ENCODE peak calls at places on chromosomes 5 and 9, in eight cellular contexts. One of them, this sample, is unnamed.

GRCh38 chr9:95486318-95486717 is 30.5 kb downstream of the PTCH1 start:
- DNase-seq in NCI-H774: no peak
- DNase-seq in CD8-positive, alpha-beta memory T cell: no peak
- DNase-seq in stimulated activated CD4-positive, alpha-beta T cell treated with anti-CD3 and anti-CD28 coated beads, Interleukin-1b, Interleukin-23, amount 100 ng/mL, for 4 hours: no peak
- DNase-seq in colonic mucosa: no peak
- DNase-seq in epithelial cell of prostate: no peak
- DNase-seq in NCI-H69: peak
- DNase-seq in aorta: no peak
- DNase-seq in this sample: no peak

GRCh38 chr9:130172858-130173461 is 756 bp downstream of the NCS1 start:
- DNase-seq in NCI-H774: no peak
- DNase-seq in CD8-positive, alpha-beta memory T cell: peak
- DNase-seq in stimulated activated CD4-positive, alpha-beta T cell treated with anti-CD3 and anti-CD28 coated beads, Interleukin-1b, Interleukin-23, amount 100 ng/mL, for 4 hours: peak
- DNase-seq in colonic mucosa: no peak
- DNase-seq in epithelial cell of prostate: no peak
- DNase-seq in NCI-H69: peak
- DNase-seq in aorta: peak
- DNase-seq in this sample: peak

GRCh38 chr5:6962256-6962655 is 249.0 kb downstream of the TENT4A start:
- DNase-seq in NCI-H774: peak
- DNase-seq in CD8-positive, alpha-beta memory T cell: no peak
- DNase-seq in stimulated activated CD4-positive, alpha-beta T cell treated with anti-CD3 and anti-CD28 coated beads, Interleukin-1b, Interleukin-23, amount 100 ng/mL, for 4 hours: no peak
- DNase-seq in colonic mucosa: no peak
- DNase-seq in epithelial cell of prostate: no peak
- DNase-seq in NCI-H69: peak
- DNase-seq in aorta: no peak
- DNase-seq in this sample: no peak

GRCh38 chr9:136526625-136527066 is 19.2 kb downstream of the NOTCH1 start:
- DNase-seq in NCI-H774: peak
- DNase-seq in CD8-positive, alpha-beta memory T cell: no peak
- DNase-seq in stimulated activated CD4-positive, alpha-beta T cell treated with anti-CD3 and anti-CD28 coated beads, Interleukin-1b, Interleukin-23, amount 100 ng/mL, for 4 hours: no peak
- DNase-seq in colonic mucosa: peak
- DNase-seq in epithelial cell of prostate: no peak
- DNase-seq in NCI-H69: peak
- DNase-seq in aorta: no peak
- DNase-seq in this sample: peak

GRCh38 chr5:74693176-74693575 is 8.1 kb downstream of the HEXB start:
- DNase-seq in NCI-H774: no peak
- DNase-seq in CD8-positive, alpha-beta memory T cell: no peak
- DNase-seq in stimulated activated CD4-positive, alpha-beta T cell treated with anti-CD3 and anti-CD28 coated beads, Interleukin-1b, Interleukin-23, amount 100 ng/mL, for 4 hours: no peak
- DNase-seq in colonic mucosa: no peak
- DNase-seq in epithelial cell of prostate: peak
- DNase-seq in NCI-H69: no peak
- DNase-seq in aorta: no peak
- DNase-seq in this sample: no peak

GRCh38 chr9:97057651-97058050 is 18.7 kb upstream of the CTSV start:
- DNase-seq in NCI-H774: no peak
- DNase-seq in CD8-positive, alpha-beta memory T cell: no peak
- DNase-seq in stimulated activated CD4-positive, alpha-beta T cell treated with anti-CD3 and anti-CD28 coated beads, Interleukin-1b, Interleukin-23, amount 100 ng/mL, for 4 hours: no peak
- DNase-seq in colonic mucosa: no peak
- DNase-seq in epithelial cell of prostate: no peak
- DNase-seq in NCI-H69: no peak
- DNase-seq in aorta: no peak
- DNase-seq in this sample: no peak

GRCh38 chr5:119439140-119439625 is 13.1 kb upstream of the HSD17B4 start:
- DNase-seq in NCI-H774: peak
- DNase-seq in CD8-positive, alpha-beta memory T cell: no peak
- DNase-seq in stimulated activated CD4-positive, alpha-beta T cell treated with anti-CD3 and anti-CD28 coated beads, Interleukin-1b, Interleukin-23, amount 100 ng/mL, for 4 hours: no peak
- DNase-seq in colonic mucosa: peak
- DNase-seq in epithelial cell of prostate: no peak
- DNase-seq in NCI-H69: no peak
- DNase-seq in aorta: no peak
- DNase-seq in this sample: no peak

GRCh38 chr9:23123048-23123632 is 676.5 kb downstream of the DMRTA1 start:
- DNase-seq in NCI-H774: no peak
- DNase-seq in CD8-positive, alpha-beta memory T cell: no peak
- DNase-seq in stimulated activated CD4-positive, alpha-beta T cell treated with anti-CD3 and anti-CD28 coated beads, Interleukin-1b, Interleukin-23, amount 100 ng/mL, for 4 hours: no peak
- DNase-seq in colonic mucosa: no peak
- DNase-seq in epithelial cell of prostate: no peak
- DNase-seq in NCI-H69: peak
- DNase-seq in aorta: peak
- DNase-seq in this sample: peak

GRCh38 chr5:76469656-76470290 is 66.7 kb downstream of the IQGAP2 start:
- DNase-seq in NCI-H774: no peak
- DNase-seq in CD8-positive, alpha-beta memory T cell: no peak
- DNase-seq in stimulated activated CD4-positive, alpha-beta T cell treated with anti-CD3 and anti-CD28 coated beads, Interleukin-1b, Interleukin-23, amount 100 ng/mL, for 4 hours: no peak
- DNase-seq in colonic mucosa: no peak
- DNase-seq in epithelial cell of prostate: no peak
- DNase-seq in NCI-H69: no peak
- DNase-seq in aorta: no peak
- DNase-seq in this sample: no peak

GRCh38 chr5:38456657-38457056 is 99.8 kb downstream of the LIFR start:
- DNase-seq in NCI-H774: no peak
- DNase-seq in CD8-positive, alpha-beta memory T cell: no peak
- DNase-seq in stimulated activated CD4-positive, alpha-beta T cell treated with anti-CD3 and anti-CD28 coated beads, Interleukin-1b, Interleukin-23, amount 100 ng/mL, for 4 hours: no peak
- DNase-seq in colonic mucosa: no peak
- DNase-seq in epithelial cell of prostate: no peak
- DNase-seq in NCI-H69: peak
- DNase-seq in aorta: no peak
- DNase-seq in this sample: no peak

GRCh38 chr5:136023935-136024645 is 4.7 kb upstream of the TGFBI start:
- DNase-seq in NCI-H774: no peak
- DNase-seq in CD8-positive, alpha-beta memory T cell: no peak
- DNase-seq in stimulated activated CD4-positive, alpha-beta T cell treated with anti-CD3 and anti-CD28 coated beads, Interleukin-1b, Interleukin-23, amount 100 ng/mL, for 4 hours: no peak
- DNase-seq in colonic mucosa: no peak
- DNase-seq in epithelial cell of prostate: no peak
- DNase-seq in NCI-H69: no peak
- DNase-seq in aorta: no peak
- DNase-seq in this sample: no peak

GRCh38 chr9:110444911-110445310 is 107.2 kb upstream of the TXNDC8 start:
- DNase-seq in NCI-H774: no peak
- DNase-seq in CD8-positive, alpha-beta memory T cell: no peak
- DNase-seq in stimulated activated CD4-positive, alpha-beta T cell treated with anti-CD3 and anti-CD28 coated beads, Interleukin-1b, Interleukin-23, amount 100 ng/mL, for 4 hours: no peak
- DNase-seq in colonic mucosa: no peak
- DNase-seq in epithelial cell of prostate: no peak
- DNase-seq in NCI-H69: no peak
- DNase-seq in aorta: no peak
- DNase-seq in this sample: no peak

GRCh38 chr9:93129286-93129685 is 4.8 kb downstream of the NINJ1 start:
- DNase-seq in NCI-H774: no peak
- DNase-seq in CD8-positive, alpha-beta memory T cell: no peak
- DNase-seq in stimulated activated CD4-positive, alpha-beta T cell treated with anti-CD3 and anti-CD28 coated beads, Interleukin-1b, Interleukin-23, amount 100 ng/mL, for 4 hours: no peak
- DNase-seq in colonic mucosa: no peak
- DNase-seq in epithelial cell of prostate: no peak
- DNase-seq in NCI-H69: no peak
- DNase-seq in aorta: peak
- DNase-seq in this sample: no peak

GRCh38 chr9:4235951-4236804 is 63.7 kb downstream of the GLIS3 start:
- DNase-seq in NCI-H774: peak
- DNase-seq in CD8-positive, alpha-beta memory T cell: no peak
- DNase-seq in stimulated activated CD4-positive, alpha-beta T cell treated with anti-CD3 and anti-CD28 coated beads, Interleukin-1b, Interleukin-23, amount 100 ng/mL, for 4 hours: no peak
- DNase-seq in colonic mucosa: no peak
- DNase-seq in epithelial cell of prostate: peak
- DNase-seq in NCI-H69: peak
- DNase-seq in aorta: no peak
- DNase-seq in this sample: no peak

GRCh38 chr5:145776886-145777285 is 58.3 kb downstream of the PRELID2 start:
- DNase-seq in NCI-H774: no peak
- DNase-seq in CD8-positive, alpha-beta memory T cell: no peak
- DNase-seq in stimulated activated CD4-positive, alpha-beta T cell treated with anti-CD3 and anti-CD28 coated beads, Interleukin-1b, Interleukin-23, amount 100 ng/mL, for 4 hours: no peak
- DNase-seq in colonic mucosa: no peak
- DNase-seq in epithelial cell of prostate: no peak
- DNase-seq in NCI-H69: no peak
- DNase-seq in aorta: no peak
- DNase-seq in this sample: no peak

GRCh38 chr5:40689442-40689841 is 9.7 kb downstream of the PTGER4 start:
- DNase-seq in NCI-H774: no peak
- DNase-seq in CD8-positive, alpha-beta memory T cell: no peak
- DNase-seq in stimulated activated CD4-positive, alpha-beta T cell treated with anti-CD3 and anti-CD28 coated beads, Interleukin-1b, Interleukin-23, amount 100 ng/mL, for 4 hours: no peak
- DNase-seq in colonic mucosa: peak
- DNase-seq in epithelial cell of prostate: peak
- DNase-seq in NCI-H69: peak
- DNase-seq in aorta: no peak
- DNase-seq in this sample: no peak

GRCh38 chr9:12696931-12697622 is 3.9 kb downstream of the TYRP1 start:
- DNase-seq in NCI-H774: no peak
- DNase-seq in CD8-positive, alpha-beta memory T cell: no peak
- DNase-seq in stimulated activated CD4-positive, alpha-beta T cell treated with anti-CD3 and anti-CD28 coated beads, Interleukin-1b, Interleukin-23, amount 100 ng/mL, for 4 hours: no peak
- DNase-seq in colonic mucosa: no peak
- DNase-seq in epithelial cell of prostate: no peak
- DNase-seq in NCI-H69: peak
- DNase-seq in aorta: no peak
- DNase-seq in this sample: no peak

GRCh38 chr5:60453186-60453976 is 246.6 kb downstream of the DEPDC1B start:
- DNase-seq in NCI-H774: no peak
- DNase-seq in CD8-positive, alpha-beta memory T cell: no peak
- DNase-seq in stimulated activated CD4-positive, alpha-beta T cell treated with anti-CD3 and anti-CD28 coated beads, Interleukin-1b, Interleukin-23, amount 100 ng/mL, for 4 hours: no peak
- DNase-seq in colonic mucosa: no peak
- DNase-seq in epithelial cell of prostate: peak
- DNase-seq in NCI-H69: no peak
- DNase-seq in aorta: no peak
- DNase-seq in this sample: no peak

GRCh38 chr5:175285263-175285662 is 158.7 kb downstream of the DRD1 start:
- DNase-seq in NCI-H774: no peak
- DNase-seq in CD8-positive, alpha-beta memory T cell: no peak
- DNase-seq in stimulated activated CD4-positive, alpha-beta T cell treated with anti-CD3 and anti-CD28 coated beads, Interleukin-1b, Interleukin-23, amount 100 ng/mL, for 4 hours: no peak
- DNase-seq in colonic mucosa: no peak
- DNase-seq in epithelial cell of prostate: peak
- DNase-seq in NCI-H69: no peak
- DNase-seq in aorta: no peak
- DNase-seq in this sample: no peak

GRCh38 chr5:138148811-138149210 is 9.6 kb upstream of the NME5 start:
- DNase-seq in NCI-H774: no peak
- DNase-seq in CD8-positive, alpha-beta memory T cell: no peak
- DNase-seq in stimulated activated CD4-positive, alpha-beta T cell treated with anti-CD3 and anti-CD28 coated beads, Interleukin-1b, Interleukin-23, amount 100 ng/mL, for 4 hours: no peak
- DNase-seq in colonic mucosa: peak
- DNase-seq in epithelial cell of prostate: peak
- DNase-seq in NCI-H69: no peak
- DNase-seq in aorta: no peak
- DNase-seq in this sample: no peak

GRCh38 chr9:114894801-114895433 is 35.5 kb downstream of the TNFSF8 start:
- DNase-seq in NCI-H774: peak
- DNase-seq in CD8-positive, alpha-beta memory T cell: no peak
- DNase-seq in stimulated activated CD4-positive, alpha-beta T cell treated with anti-CD3 and anti-CD28 coated beads, Interleukin-1b, Interleukin-23, amount 100 ng/mL, for 4 hours: no peak
- DNase-seq in colonic mucosa: no peak
- DNase-seq in epithelial cell of prostate: no peak
- DNase-seq in NCI-H69: peak
- DNase-seq in aorta: no peak
- DNase-seq in this sample: peak

GRCh38 chr9:112849363-112849922 is 41.2 kb downstream of the SLC46A2 start:
- DNase-seq in NCI-H774: no peak
- DNase-seq in CD8-positive, alpha-beta memory T cell: no peak
- DNase-seq in stimulated activated CD4-positive, alpha-beta T cell treated with anti-CD3 and anti-CD28 coated beads, Interleukin-1b, Interleukin-23, amount 100 ng/mL, for 4 hours: no peak
- DNase-seq in colonic mucosa: no peak
- DNase-seq in epithelial cell of prostate: no peak
- DNase-seq in NCI-H69: no peak
- DNase-seq in aorta: no peak
- DNase-seq in this sample: no peak

GRCh38 chr9:131097259-131097947 is 1.1 kb downstream of the AIF1L start:
- DNase-seq in NCI-H774: no peak
- DNase-seq in CD8-positive, alpha-beta memory T cell: no peak
- DNase-seq in stimulated activated CD4-positive, alpha-beta T cell treated with anti-CD3 and anti-CD28 coated beads, Interleukin-1b, Interleukin-23, amount 100 ng/mL, for 4 hours: no peak
- DNase-seq in colonic mucosa: no peak
- DNase-seq in epithelial cell of prostate: no peak
- DNase-seq in NCI-H69: no peak
- DNase-seq in aorta: no peak
- DNase-seq in this sample: no peak

GRCh38 chr9:3980771-3981170 is 319.1 kb downstream of the GLIS3 start:
- DNase-seq in NCI-H774: no peak
- DNase-seq in CD8-positive, alpha-beta memory T cell: no peak
- DNase-seq in stimulated activated CD4-positive, alpha-beta T cell treated with anti-CD3 and anti-CD28 coated beads, Interleukin-1b, Interleukin-23, amount 100 ng/mL, for 4 hours: no peak
- DNase-seq in colonic mucosa: no peak
- DNase-seq in epithelial cell of prostate: no peak
- DNase-seq in NCI-H69: peak
- DNase-seq in aorta: no peak
- DNase-seq in this sample: no peak

GRCh38 chr5:176621661-176622079 is 8.7 kb downstream of the SNCB start:
- DNase-seq in NCI-H774: no peak
- DNase-seq in CD8-positive, alpha-beta memory T cell: no peak
- DNase-seq in stimulated activated CD4-positive, alpha-beta T cell treated with anti-CD3 and anti-CD28 coated beads, Interleukin-1b, Interleukin-23, amount 100 ng/mL, for 4 hours: no peak
- DNase-seq in colonic mucosa: no peak
- DNase-seq in epithelial cell of prostate: no peak
- DNase-seq in NCI-H69: no peak
- DNase-seq in aorta: no peak
- DNase-seq in this sample: no peak

GRCh38 chr5:1325191-1325741 is 19.6 kb downstream of the CLPTM1L start:
- DNase-seq in NCI-H774: no peak
- DNase-seq in CD8-positive, alpha-beta memory T cell: no peak
- DNase-seq in stimulated activated CD4-positive, alpha-beta T cell treated with anti-CD3 and anti-CD28 coated beads, Interleukin-1b, Interleukin-23, amount 100 ng/mL, for 4 hours: no peak
- DNase-seq in colonic mucosa: no peak
- DNase-seq in epithelial cell of prostate: no peak
- DNase-seq in NCI-H69: no peak
- DNase-seq in aorta: peak
- DNase-seq in this sample: no peak

GRCh38 chr9:127921592-127922120 is 4.8 kb upstream of the ST6GALNAC4 start:
- DNase-seq in NCI-H774: peak
- DNase-seq in CD8-positive, alpha-beta memory T cell: peak
- DNase-seq in stimulated activated CD4-positive, alpha-beta T cell treated with anti-CD3 and anti-CD28 coated beads, Interleukin-1b, Interleukin-23, amount 100 ng/mL, for 4 hours: peak
- DNase-seq in colonic mucosa: peak
- DNase-seq in epithelial cell of prostate: no peak
- DNase-seq in NCI-H69: peak
- DNase-seq in aorta: peak
- DNase-seq in this sample: no peak

GRCh38 chr5:383066-383465 is 59.9 kb upstream of the EXOC3 start:
- DNase-seq in NCI-H774: no peak
- DNase-seq in CD8-positive, alpha-beta memory T cell: no peak
- DNase-seq in stimulated activated CD4-positive, alpha-beta T cell treated with anti-CD3 and anti-CD28 coated beads, Interleukin-1b, Interleukin-23, amount 100 ng/mL, for 4 hours: no peak
- DNase-seq in colonic mucosa: no peak
- DNase-seq in epithelial cell of prostate: no peak
- DNase-seq in NCI-H69: no peak
- DNase-seq in aorta: no peak
- DNase-seq in this sample: no peak

GRCh38 chr5:39053189-39053588 is 21.0 kb downstream of the RICTOR start:
- DNase-seq in NCI-H774: no peak
- DNase-seq in CD8-positive, alpha-beta memory T cell: no peak
- DNase-seq in stimulated activated CD4-positive, alpha-beta T cell treated with anti-CD3 and anti-CD28 coated beads, Interleukin-1b, Interleukin-23, amount 100 ng/mL, for 4 hours: no peak
- DNase-seq in colonic mucosa: no peak
- DNase-seq in epithelial cell of prostate: no peak
- DNase-seq in NCI-H69: no peak
- DNase-seq in aorta: no peak
- DNase-seq in this sample: no peak

GRCh38 chr9:710951-711745 is 130.3 kb upstream of the DMRT1 start:
- DNase-seq in NCI-H774: no peak
- DNase-seq in CD8-positive, alpha-beta memory T cell: no peak
- DNase-seq in stimulated activated CD4-positive, alpha-beta T cell treated with anti-CD3 and anti-CD28 coated beads, Interleukin-1b, Interleukin-23, amount 100 ng/mL, for 4 hours: no peak
- DNase-seq in colonic mucosa: no peak
- DNase-seq in epithelial cell of prostate: no peak
- DNase-seq in NCI-H69: no peak
- DNase-seq in aorta: no peak
- DNase-seq in this sample: no peak

GRCh38 chr5:123844873-123845272 is 332.9 kb downstream of the CSNK1G3 start:
- DNase-seq in NCI-H774: no peak
- DNase-seq in CD8-positive, alpha-beta memory T cell: no peak
- DNase-seq in stimulated activated CD4-positive, alpha-beta T cell treated with anti-CD3 and anti-CD28 coated beads, Interleukin-1b, Interleukin-23, amount 100 ng/mL, for 4 hours: no peak
- DNase-seq in colonic mucosa: no peak
- DNase-seq in epithelial cell of prostate: no peak
- DNase-seq in NCI-H69: no peak
- DNase-seq in aorta: no peak
- DNase-seq in this sample: no peak

GRCh38 chr9:118059520-118060278 is 355.5 kb downstream of the TLR4 start:
- DNase-seq in NCI-H774: no peak
- DNase-seq in CD8-positive, alpha-beta memory T cell: no peak
- DNase-seq in stimulated activated CD4-positive, alpha-beta T cell treated with anti-CD3 and anti-CD28 coated beads, Interleukin-1b, Interleukin-23, amount 100 ng/mL, for 4 hours: no peak
- DNase-seq in colonic mucosa: no peak
- DNase-seq in epithelial cell of prostate: no peak
- DNase-seq in NCI-H69: peak
- DNase-seq in aorta: no peak
- DNase-seq in this sample: no peak

GRCh38 chr5:143554194-143554717 is 150.8 kb upstream of the NR3C1 start:
- DNase-seq in NCI-H774: no peak
- DNase-seq in CD8-positive, alpha-beta memory T cell: no peak
- DNase-seq in stimulated activated CD4-positive, alpha-beta T cell treated with anti-CD3 and anti-CD28 coated beads, Interleukin-1b, Interleukin-23, amount 100 ng/mL, for 4 hours: no peak
- DNase-seq in colonic mucosa: no peak
- DNase-seq in epithelial cell of prostate: peak
- DNase-seq in NCI-H69: no peak
- DNase-seq in aorta: no peak
- DNase-seq in this sample: no peak

This sample was measured in COR-L47.